ENCODE peak calls at places on chromosome 3, in four cellular contexts. N, J, Z and Q are unnamed samples.

GRCh38 chr3:152508705-152509104 is 240.0 kb downstream of the MBNL1 start:
- DNase-seq in Z (no peak), N (peak; percentile 7), J (peak; percentile 40), Q (no peak)

GRCh38 chr3:59425942-59426341 is 376.1 kb upstream of the CFAP20DC start:
- DNase-seq in N (no peak), J (no peak), Z (no peak), Q (no peak)

GRCh38 chr3:165518346-165518745 is 318.9 kb downstream of the BCHE start:
- DNase-seq in Z (no peak), N (no peak), J (no peak), Q (peak; percentile 6)

GRCh38 chr3:12990781-12991480 is 82.3 kb downstream of the IQSEC1 start:
- DNase-seq in N (no peak), J (no peak), Z (no peak), Q (no peak)

GRCh38 chr3:9503283-9503682 is 50.3 kb downstream of the LHFPL4 start:
- DNase-seq in N (peak; percentile 72), Z (peak; percentile 21), J (peak; percentile 83), Q (peak; percentile 80)

GRCh38 chr3:136547293-136547692 is 204.9 kb downstream of the STAG1 start:
- DNase-seq in J (no peak), N (no peak), Z (peak; percentile 9), Q (no peak)

GRCh38 chr3:9250236-9250635 is 790 bp upstream of the SRGAP3 start:
- DNase-seq in N (no peak), Z (no peak), J (no peak), Q (no peak)

GRCh38 chr3:120404876-120405275 is 45.9 kb downstream of the FSTL1 start:
- DNase-seq in J (no peak), N (no peak), Z (no peak), Q (no peak)

GRCh38 chr3:119630562-119631329 is 29.6 kb downstream of the POPDC2 start:
- DNase-seq in N (no peak), Z (no peak), J (no peak), Q (no peak)

GRCh38 chr3:136177876-136178275 is 18.3 kb downstream of the MSL2 start:
- DNase-seq in J (no peak), Z (no peak), N (no peak), Q (no peak)

GRCh38 chr3:177162742-177163141 is 34.5 kb downstream of the TBL1XR1 start:
- DNase-seq in J (no peak), N (no peak), Z (no peak), Q (no peak)

GRCh38 chr3:45592830-45593707 is 1.5 kb upstream of the LIMD1 start:
- DNase-seq in Z (no peak), N (peak; percentile 89), J (peak; percentile 90), Q (peak; percentile 88)

GRCh38 chr3:38130219-38130618 is 6.7 kb downstream of the ACAA1 start:
- DNase-seq in Z (no peak), N (no peak), J (no peak), Q (no peak)

GRCh38 chr3:159625594-159625993 is 363.0 kb upstream of the IL12A start:
- DNase-seq in Z (no peak), N (no peak), J (no peak), Q (no peak)

GRCh38 chr3:183299976-183300375 is 46.9 kb downstream of the B3GNT5 start:
- DNase-seq in J (no peak), N (no peak), Z (no peak), Q (no peak)

GRCh38 chr3:96977671-96978070 is 163.3 kb downstream of the EPHA6 start:
- DNase-seq in J (no peak), Z (no peak), N (no peak), Q (no peak)

GRCh38 chr3:170802164-170803151 is 67.5 kb downstream of the RPL22L1 start:
- DNase-seq in J (peak; percentile 29), Z (no peak), N (no peak), Q (no peak)

GRCh38 chr3:30625541-30626438 is 19.4 kb downstream of the TGFBR2 start:
- DNase-seq in Z (no peak), N (peak; percentile 98), J (no peak), Q (no peak)

GRCh38 chr3:47057212-47057671 is 77.8 kb downstream of the NBEAL2 start:
- DNase-seq in J (no peak), N (no peak), Z (no peak), Q (no peak)

GRCh38 chr3:161694682-161695586 is 198.3 kb downstream of the OTOL1 start:
- DNase-seq in N (no peak), Z (peak; percentile 5), J (no peak), Q (no peak)

GRCh38 chr3:23174426-23175039 is 28.6 kb upstream of the UBE2E2 start:
- DNase-seq in N (no peak), J (no peak), Z (no peak), Q (no peak)

GRCh38 chr3:129793356-129793755 is 100.2 kb downstream of the TMCC1 start:
- DNase-seq in J (no peak), Z (no peak), N (peak; percentile 61), Q (no peak)

GRCh38 chr3:96931491-96931890 is 117.1 kb downstream of the EPHA6 start:
- DNase-seq in J (no peak), N (no peak), Z (no peak), Q (no peak)

GRCh38 chr3:105686324-105686897 is 182.4 kb downstream of the CBLB start:
- DNase-seq in N (no peak), Z (no peak), J (peak; percentile 3), Q (peak; percentile 8)

GRCh38 chr3:171620825-171621434 is 160.7 kb upstream of the TNIK start:
- DNase-seq in N (no peak), J (no peak), Z (no peak), Q (peak; percentile 50)

GRCh38 chr3:55524565-55525244 is 37.6 kb upstream of the WNT5A start:
- DNase-seq in N (no peak), Z (no peak), J (no peak), Q (no peak)

GRCh38 chr3:134426660-134427181 is 52.5 kb upstream of the AMOTL2 start:
- DNase-seq in Z (no peak), J (no peak), N (no peak), Q (no peak)

DNA sequence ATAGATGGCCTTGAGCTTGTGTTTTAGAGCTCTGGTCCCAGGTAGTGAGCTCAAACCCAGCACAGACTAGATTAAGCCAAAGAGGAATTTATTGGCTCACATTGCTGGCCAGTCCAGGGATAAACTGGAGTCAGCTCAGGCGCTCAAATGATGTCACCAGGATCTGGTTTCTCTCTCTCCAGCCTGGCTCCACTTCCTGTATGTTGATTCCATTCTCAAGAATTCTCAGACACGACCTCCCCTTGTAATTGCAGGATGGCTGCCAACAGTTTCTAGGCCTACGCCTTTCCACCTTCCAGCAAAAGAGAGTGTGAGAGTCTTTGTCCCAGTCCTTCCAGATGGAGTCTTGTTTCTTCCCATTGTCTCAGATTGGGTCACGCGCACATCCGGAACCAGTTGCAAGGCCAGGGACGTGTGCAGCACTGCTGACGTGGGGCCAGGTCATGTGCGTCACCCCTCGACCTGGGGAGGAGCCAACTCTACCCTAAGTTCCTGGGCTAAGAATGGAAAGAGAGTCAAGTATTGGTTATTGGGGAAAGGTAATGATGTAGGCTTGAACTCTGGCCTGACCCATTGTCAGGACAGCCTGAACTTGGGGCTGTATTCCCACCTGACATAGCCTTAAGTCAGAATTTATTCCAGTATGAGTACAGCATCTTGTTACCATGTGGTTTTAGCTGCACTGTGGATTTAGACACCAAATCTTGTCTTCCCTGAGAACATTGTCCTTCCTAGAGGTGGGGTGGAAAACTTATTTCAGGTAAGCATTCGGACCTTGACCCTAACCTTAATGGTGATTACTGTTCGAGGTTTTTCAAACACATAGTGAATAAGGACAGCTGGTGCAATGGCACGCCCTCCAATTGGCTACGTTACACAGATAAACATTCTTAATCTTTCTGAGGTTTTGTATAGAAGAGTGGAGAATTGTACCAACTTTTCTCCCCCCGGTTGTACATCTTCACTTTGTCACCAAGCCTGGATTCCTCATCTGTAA is 31.7 kb downstream of the CACNA1D start:
- DNase-seq in J (no peak), Z (no peak), N (no peak), Q (no peak)
- TF ChIP-seq BHLHE40 in J (no peak), Z (no peak), N (no peak), Q (no peak)

DNA sequence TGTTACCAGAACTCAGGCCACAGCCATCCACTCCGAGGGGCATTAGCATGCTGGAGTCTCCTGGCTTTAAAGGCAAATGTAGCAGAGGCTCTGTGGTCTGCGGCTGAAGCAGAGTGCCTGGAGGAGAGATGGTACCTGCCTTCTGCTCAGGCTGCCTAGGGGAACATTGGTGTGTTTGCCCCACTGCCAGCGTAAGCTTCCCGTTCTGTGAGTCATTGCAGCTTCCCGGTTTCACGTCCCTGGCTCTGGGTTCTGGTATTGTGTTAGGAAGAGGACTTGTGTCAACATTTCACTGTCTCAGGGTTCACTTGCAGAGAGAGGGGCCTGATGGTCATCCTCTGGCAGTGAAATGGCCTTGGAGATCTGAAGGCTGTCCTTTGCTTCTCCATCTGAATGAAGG is 1.8 kb downstream of the GASK1A start:
- DNase-seq in J (no peak), Z (no peak), N (no peak), Q (no peak)
- TF ChIP-seq FOXK2 in J (no peak), Z (no peak), N (no peak), Q (no peak)

GRCh38 chr3:66747688-66748087 is 246.9 kb upstream of the LRIG1 start:
- DNase-seq in J (no peak), N (no peak), Z (no peak), Q (no peak)
- TF ChIP-seq BHLHE40 in J (no peak), N (no peak), Z (no peak), Q (no peak)

DNA sequence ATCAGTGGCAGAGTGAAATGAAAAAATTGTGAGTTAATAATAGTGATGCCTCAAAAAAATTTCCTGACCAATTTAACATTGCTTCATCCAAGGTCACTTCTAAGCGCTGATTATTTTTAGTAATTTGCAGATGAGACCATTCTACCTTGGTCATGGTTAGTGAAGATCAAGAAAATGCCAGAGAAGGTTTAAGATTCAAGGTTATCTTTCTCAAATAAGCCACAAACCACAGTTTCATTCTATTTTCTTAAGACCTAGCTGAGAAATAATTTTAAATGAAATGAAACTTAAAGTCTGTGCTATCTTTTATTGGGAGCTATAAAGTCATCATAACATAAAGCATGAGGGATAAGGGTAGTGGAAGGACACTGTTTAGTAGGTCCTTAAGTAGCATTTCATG is 353.9 kb upstream of the NAALADL2 start:
- DNase-seq in J (no peak), Z (no peak), N (no peak), Q (no peak)
- TF ChIP-seq FOXK2 in J (no peak), Z (no peak), N (no peak), Q (no peak)

GRCh38 chr3:16179771-16180736 is 5.6 kb downstream of the GALNT15 start:
- DNase-seq in N (peak; percentile 31), Z (no peak), J (no peak), Q (no peak)

GRCh38 chr3:16179261-16179660 is 4.8 kb downstream of the GALNT15 start:
- DNase-seq in N (no peak), J (no peak), Z (no peak), Q (no peak)

GRCh38 chr3:16176391-16177030 is 2.0 kb downstream of the GALNT15 start:
- DNase-seq in N (no peak), Z (no peak), J (no peak), Q (no peak)

GRCh38 chr3:16178628-16178988 is 4.1 kb downstream of the GALNT15 start:
- DNase-seq in N (no peak), Z (no peak), J (no peak), Q (no peak)

GRCh38 chr3:16177962-16178627 is 3.6 kb downstream of the GALNT15 start:
- DNase-seq in Z (no peak), J (peak; percentile 86), N (peak; percentile 42), Q (peak; percentile 88)
- TF ChIP-seq BHLHE40 in Z (peak; percentile 14), J (peak; percentile 34), N (no peak), Q (no peak)